ENCODE peak calls at places on chromosomes 6 and 20, in seven cellular contexts. C is psoas muscle, X is GM10248, W is retinal pigment epithelial cell, Y is GM23338, L is GM13976, G is right lobe of liver. F is an unnamed sample.

GRCh38 chr6:67606905-67607828 is 1027.9 kb upstream of the ADGRB3 start:
- DNase-seq in C (no peak), X (no peak), W (no peak), Y (no peak), L (no peak), G (no peak), F (no peak)

GRCh38 chr6:144064831-144065668 is 30.3 kb downstream of the SF3B5 start:
- DNase-seq in C (no peak), X (peak; percentile 29), W (no peak), Y (peak; percentile 30), L (peak; percentile 32), G (no peak), F (no peak)

GRCh38 chr20:34850969-34851368 is 21.7 kb downstream of the GGT7 start:
- DNase-seq in C (no peak), X (no peak), W (no peak), Y (no peak), L (no peak), G (no peak), F (no peak)

GRCh38 chr6:144033816-144034540 is 25.9 kb upstream of the PLAGL1 start:
- DNase-seq in C (no peak), X (no peak), W (peak; percentile 14), Y (no peak), L (no peak), G (no peak), F (no peak)

GRCh38 chr20:39048000-39048696 is 86.0 kb downstream of the DHX35 start:
- DNase-seq in C (peak; percentile 80), X (peak; percentile 88), W (peak; percentile 5), Y (peak; percentile 77), L (peak; percentile 90), G (peak; percentile 84), F (peak; percentile 85)

GRCh38 chr6:83310046-83310445 is 116.9 kb downstream of the RWDD2A start:
- DNase-seq in C (no peak), X (no peak), W (no peak), Y (no peak), L (no peak), G (no peak), F (no peak)

GRCh38 chr20:49340161-49340966 is 62.5 kb upstream of the ZNFX1 start:
- DNase-seq in C (peak; percentile 45), X (no peak), W (no peak), Y (no peak), L (no peak), G (no peak), F (peak; percentile 27)

GRCh38 chr20:52420805-52421204 is 229.2 kb upstream of the ZFP64 start:
- DNase-seq in C (no peak), X (no peak), W (no peak), Y (no peak), L (no peak), G (no peak), F (no peak)

GRCh38 chr6:153121311-153121710 is 9.8 kb downstream of the RGS17 start:
- DNase-seq in C (no peak), X (no peak), W (no peak), Y (no peak), L (no peak), G (no peak), F (no peak)

GRCh38 chr20:38108438-38109024 is 56.5 kb downstream of the TGM2 start:
- DNase-seq in C (peak; percentile 63), X (no peak), W (peak; percentile 79), Y (no peak), L (no peak), G (no peak), F (no peak)

DNA sequence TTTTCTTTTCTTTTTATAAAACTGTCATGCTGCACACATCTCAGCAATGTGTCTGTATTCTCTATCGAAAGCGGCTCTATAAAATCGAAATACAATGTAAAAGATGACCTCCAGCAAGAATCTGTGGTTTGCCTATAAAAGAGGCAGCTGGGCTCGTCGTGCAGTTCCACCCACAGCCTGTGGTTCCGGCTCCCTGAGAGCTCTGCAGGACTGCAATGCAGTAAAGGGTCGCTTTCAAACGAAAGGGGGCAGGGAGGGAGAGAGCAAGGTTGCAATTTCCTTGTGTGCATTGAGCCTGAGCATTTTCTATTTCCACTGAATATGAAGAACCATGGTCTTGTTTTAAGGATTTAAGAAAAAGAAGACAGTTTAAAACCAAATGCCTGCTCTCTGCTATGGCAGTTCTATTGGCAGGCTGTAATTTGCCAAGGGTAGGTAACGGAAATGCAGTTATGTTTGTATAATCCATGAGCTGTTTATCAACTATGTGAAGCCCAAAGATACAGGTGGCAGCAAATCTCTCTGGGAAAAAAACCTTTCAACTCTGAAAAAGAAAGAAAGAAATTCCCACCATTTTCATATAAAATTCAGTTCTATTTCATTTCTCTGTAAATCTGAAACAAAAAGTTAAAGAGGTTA is 236.5 kb downstream of the HACE1 start:
- DNase-seq in C (no peak), X (no peak), W (peak; percentile 39), Y (peak; percentile 80), L (no peak), G (no peak), F (peak; percentile 43)
- TF ChIP-seq CTCF in C (no peak), X (no peak), W (peak; percentile 25), Y (peak; percentile 5), L (no peak), G (no peak), F (no peak)

DNA sequence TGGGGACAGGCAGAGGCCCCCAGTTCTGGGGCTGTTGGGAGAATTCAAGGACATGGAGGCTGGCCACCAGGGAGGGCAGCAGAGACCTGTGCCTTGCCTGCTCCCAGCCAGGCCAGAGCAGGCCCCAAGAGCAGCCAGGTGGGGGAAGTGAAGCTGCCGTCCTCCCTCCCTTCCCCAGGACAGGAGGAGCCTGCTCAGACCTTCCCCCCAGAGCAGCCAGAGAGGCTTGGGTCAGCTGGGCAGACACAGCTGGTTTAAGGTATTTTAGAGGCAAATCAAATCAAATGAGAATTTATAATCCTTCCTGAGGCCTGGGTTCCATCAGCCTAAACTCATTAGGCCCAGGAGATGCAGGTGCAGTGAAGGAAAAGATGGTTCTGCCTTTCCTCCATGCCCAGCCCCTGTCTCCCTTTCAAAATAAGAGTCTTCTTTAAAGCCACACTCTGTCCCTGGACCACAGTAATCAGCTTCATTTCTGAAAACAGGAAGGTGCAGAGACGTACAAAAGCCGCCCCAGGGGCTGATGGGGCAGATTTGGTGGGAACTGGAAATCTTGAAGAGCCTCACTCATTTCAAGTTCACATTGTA is 21.7 kb downstream of the BMP7 start:
- DNase-seq in C (no peak), X (no peak), W (no peak), Y (peak; percentile 54), L (no peak), G (no peak), F (no peak)
- TF ChIP-seq CTCF in C (no peak), X (no peak), W (no peak), Y (peak; percentile 56), L (no peak), G (no peak), F (no peak)

GRCh38 chr6:113490356-113490755 is 366.8 kb upstream of the MARCKS start:
- DNase-seq in C (no peak), X (no peak), W (no peak), Y (no peak), L (no peak), G (no peak), F (no peak)

GRCh38 chr6:113488061-113488460 is 369.1 kb upstream of the MARCKS start:
- DNase-seq in C (no peak), X (no peak), W (no peak), Y (no peak), L (no peak), G (no peak), F (no peak)

GRCh38 chr6:113489946-113490345 is 367.2 kb upstream of the MARCKS start:
- DNase-seq in C (no peak), X (no peak), W (no peak), Y (no peak), L (no peak), G (no peak), F (no peak)

GRCh38 chr6:113486172-113486571 is 371.0 kb upstream of the MARCKS start:
- DNase-seq in C (no peak), X (no peak), W (no peak), Y (no peak), L (no peak), G (no peak), F (no peak)

GRCh38 chr6:113488812-113489685 is 368.1 kb upstream of the MARCKS start:
- DNase-seq in C (no peak), X (no peak), W (no peak), Y (peak; percentile 61), L (no peak), G (no peak), F (no peak)
- TF ChIP-seq CTCF in C (no peak), X (no peak), W (peak; percentile 29), Y (peak; percentile 88), L (no peak), G (no peak), F (no peak)

GRCh38 chr6:108446629-108447150 is 114.0 kb upstream of the FOXO3 start:
- DNase-seq in C (no peak), X (no peak), W (no peak), Y (peak; percentile 12), L (no peak), G (no peak), F (no peak)
- TF ChIP-seq CTCF in C (no peak), X (no peak), W (no peak), Y (peak; percentile 10), L (no peak), G (no peak), F (no peak)

DNA sequence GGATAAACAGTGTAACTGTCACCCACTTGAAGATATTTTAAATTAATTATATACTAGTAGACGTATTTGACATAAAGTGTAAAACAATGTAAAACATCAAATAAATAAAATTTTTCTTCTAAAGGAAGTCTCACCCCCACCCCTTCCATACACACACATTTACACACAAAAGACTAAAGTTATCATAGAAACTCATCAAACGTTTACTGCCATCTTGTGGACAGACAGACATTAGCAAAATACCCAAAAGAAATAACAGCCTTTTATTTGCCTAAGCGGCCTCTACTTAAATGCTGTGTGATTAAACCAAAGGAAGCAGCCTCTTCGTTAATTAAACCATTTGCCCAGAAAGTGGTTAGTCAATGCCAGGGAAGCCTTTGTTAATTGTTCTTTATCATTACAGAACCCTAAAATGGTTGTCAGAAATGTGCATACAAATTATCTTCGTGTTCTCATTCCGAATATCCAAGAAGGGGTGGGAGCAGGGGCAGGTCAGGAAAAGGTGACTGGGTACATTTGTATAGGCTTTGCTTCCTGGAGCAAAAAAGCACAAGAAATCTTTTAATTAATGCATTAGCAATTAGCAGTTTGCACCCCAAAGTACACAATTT is 176.2 kb upstream of the SASH1 start:
- DNase-seq in C (no peak), X (peak; percentile 19), W (no peak), Y (peak; percentile 71), L (peak; percentile 30), G (no peak), F (no peak)
- TF ChIP-seq CTCF in C (peak; percentile 70), X (peak; percentile 68), W (peak; percentile 63), Y (peak; percentile 71), L (peak; percentile 21), G (peak; percentile 75), F (peak; percentile 73)

F was measured in glutamatergic neuron.